ENCODE peak calls at places on chromosomes 7 and 10, in nine cellular contexts. One of them, this sample, is unnamed.

GRCh38 chr10:132915411-132915810 is 27.0 kb downstream of the CFAP46 start:
- DNase-seq in A549: no peak
- DNase-seq in ovary: peak
- DNase-seq in sigmoid colon: peak
- DNase-seq in upper lobe of left lung: peak
- DNase-seq in stomach: no peak
- DNase-seq in H1: no peak
- DNase-seq in SK-N-SH: no peak
- DNase-seq in GM12878: no peak
- DNase-seq in this sample: peak

GRCh38 chr7:40315277-40315676 is 180.5 kb downstream of the SUGCT start:
- DNase-seq in A549: no peak
- DNase-seq in H1: no peak
- DNase-seq in ovary: no peak
- DNase-seq in SK-N-SH: no peak
- DNase-seq in GM12878: no peak
- DNase-seq in upper lobe of left lung: no peak
- DNase-seq in stomach: no peak
- DNase-seq in sigmoid colon: no peak
- DNase-seq in this sample: no peak

GRCh38 chr10:74373059-74373458 is 222.0 kb downstream of the ADK start:
- DNase-seq in GM12878: no peak
- DNase-seq in sigmoid colon: no peak
- DNase-seq in ovary: no peak
- DNase-seq in stomach: no peak
- DNase-seq in H1: no peak
- DNase-seq in upper lobe of left lung: no peak
- DNase-seq in A549: no peak
- DNase-seq in SK-N-SH: no peak
- DNase-seq in this sample: no peak

GRCh38 chr7:137940656-137941518 is 61.0 kb downstream of the CREB3L2 start:
- DNase-seq in GM12878: no peak
- DNase-seq in SK-N-SH: no peak
- DNase-seq in sigmoid colon: no peak
- DNase-seq in A549: no peak
- DNase-seq in H1: no peak
- DNase-seq in stomach: peak
- DNase-seq in upper lobe of left lung: no peak
- DNase-seq in ovary: no peak
- DNase-seq in this sample: peak

GRCh38 chr10:97365761-97366351 is 31.3 kb upstream of the FRAT2 start:
- DNase-seq in GM12878: no peak
- DNase-seq in sigmoid colon: no peak
- DNase-seq in ovary: no peak
- DNase-seq in H1: no peak
- DNase-seq in upper lobe of left lung: peak
- DNase-seq in SK-N-SH: no peak
- DNase-seq in A549: no peak
- DNase-seq in stomach: no peak
- DNase-seq in this sample: no peak

GRCh38 chr10:22505923-22506685 is 160.8 kb downstream of the SPAG6 start:
- DNase-seq in H1: no peak
- DNase-seq in sigmoid colon: no peak
- DNase-seq in stomach: peak
- DNase-seq in A549: no peak
- DNase-seq in ovary: no peak
- DNase-seq in GM12878: no peak
- DNase-seq in SK-N-SH: no peak
- DNase-seq in upper lobe of left lung: no peak
- DNase-seq in this sample: peak

GRCh38 chr7:142908921-142909870 is 23.7 kb upstream of the TRPV6 start:
- DNase-seq in ovary: no peak
- DNase-seq in SK-N-SH: peak
- DNase-seq in GM12878: no peak
- DNase-seq in upper lobe of left lung: peak
- DNase-seq in stomach: peak
- DNase-seq in H1: no peak
- DNase-seq in sigmoid colon: no peak
- DNase-seq in A549: peak
- DNase-seq in this sample: no peak

GRCh38 chr7:131753620-131754222 is 197.3 kb upstream of the PODXL start:
- DNase-seq in GM12878: no peak
- DNase-seq in H1: peak
- DNase-seq in A549: peak
- DNase-seq in upper lobe of left lung: no peak
- DNase-seq in SK-N-SH: peak
- DNase-seq in stomach: no peak
- DNase-seq in ovary: no peak
- DNase-seq in sigmoid colon: no peak
- DNase-seq in this sample: no peak

GRCh38 chr10:70664702-70665195 is 7.6 kb upstream of the ADAMTS14 start:
- DNase-seq in A549: no peak
- DNase-seq in ovary: no peak
- DNase-seq in sigmoid colon: peak
- DNase-seq in GM12878: no peak
- DNase-seq in stomach: no peak
- DNase-seq in upper lobe of left lung: no peak
- DNase-seq in SK-N-SH: peak
- DNase-seq in H1: no peak
- DNase-seq in this sample: no peak

GRCh38 chr7:27782849-27783248 is 42.9 kb downstream of the TAX1BP1 start:
- DNase-seq in upper lobe of left lung: no peak
- DNase-seq in ovary: no peak
- DNase-seq in SK-N-SH: no peak
- DNase-seq in sigmoid colon: no peak
- DNase-seq in H1: no peak
- DNase-seq in stomach: no peak
- DNase-seq in A549: no peak
- DNase-seq in GM12878: no peak
- DNase-seq in this sample: no peak

DNA sequence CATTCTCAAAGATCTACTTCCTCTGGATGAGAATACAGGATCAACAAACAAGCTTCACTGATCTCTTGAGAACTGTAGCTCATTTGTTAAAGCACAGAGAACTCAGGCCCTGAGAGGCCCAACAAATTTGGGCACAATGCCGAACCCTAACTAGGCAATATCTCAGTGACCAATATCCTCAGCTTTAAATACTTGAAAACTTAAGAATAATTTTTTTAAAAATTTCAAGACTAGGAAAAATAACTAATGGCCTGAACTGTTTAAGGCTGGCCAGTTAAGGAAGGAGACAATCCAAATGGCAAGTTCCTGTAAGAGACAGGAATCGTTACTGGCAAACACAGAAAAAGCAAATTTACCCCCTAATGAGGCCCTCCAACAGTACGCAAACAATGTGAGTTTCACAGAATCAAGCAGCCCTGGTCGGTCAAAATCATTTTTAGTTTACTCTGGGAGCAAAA is 39.7 kb downstream of the NT5C2 start:
- DNase-seq in sigmoid colon: no peak
- DNase-seq in H1: no peak
- DNase-seq in stomach: no peak
- DNase-seq in A549: peak
- DNase-seq in GM12878: no peak
- DNase-seq in ovary: peak
- DNase-seq in SK-N-SH: no peak
- DNase-seq in upper lobe of left lung: no peak
- DNase-seq in this sample: no peak
- H3K4me3 ChIP-seq in sigmoid colon: peak
- H3K4me3 ChIP-seq in H1: no peak
- H3K4me3 ChIP-seq in stomach: no peak
- H3K4me3 ChIP-seq in A549: peak
- H3K4me3 ChIP-seq in GM12878: no peak
- H3K4me3 ChIP-seq in ovary: peak
- H3K4me3 ChIP-seq in SK-N-SH: no peak
- H3K4me3 ChIP-seq in upper lobe of left lung: no peak
- H3K4me3 ChIP-seq in this sample: no peak

DNA sequence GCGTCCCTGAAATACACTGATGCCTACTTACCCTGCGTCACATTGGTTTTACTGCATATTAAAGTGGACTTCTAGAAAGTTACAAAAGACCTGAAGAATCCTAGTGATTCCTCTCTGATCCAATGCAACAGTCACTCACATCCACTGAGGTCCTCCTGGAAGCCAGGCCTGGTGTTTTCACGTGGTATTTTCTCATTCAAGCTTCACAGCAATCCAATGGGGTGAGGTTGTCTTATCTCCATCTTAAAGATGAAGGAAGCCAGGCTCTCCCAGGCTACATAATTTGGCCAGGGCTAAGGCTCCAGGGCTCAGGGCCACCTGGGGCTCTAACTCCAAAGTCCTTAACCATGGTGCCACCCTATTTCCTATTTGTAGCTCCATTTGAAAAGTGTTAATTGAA is 126.3 kb upstream of the SFMBT2 start:
- DNase-seq in sigmoid colon: no peak
- DNase-seq in stomach: no peak
- DNase-seq in H1: no peak
- DNase-seq in A549: no peak
- DNase-seq in ovary: no peak
- DNase-seq in upper lobe of left lung: no peak
- DNase-seq in GM12878: no peak
- DNase-seq in SK-N-SH: no peak
- DNase-seq in this sample: no peak
- TF ChIP-seq EP300 in sigmoid colon: no peak
- TF ChIP-seq EP300 in stomach: no peak
- TF ChIP-seq EP300 in H1: no peak
- TF ChIP-seq EP300 in A549: no peak
- TF ChIP-seq EP300 in ovary: no peak
- TF ChIP-seq EP300 in upper lobe of left lung: no peak
- TF ChIP-seq EP300 in GM12878: no peak
- TF ChIP-seq EP300 in SK-N-SH: no peak
- TF ChIP-seq EP300 in this sample: no peak

DNA sequence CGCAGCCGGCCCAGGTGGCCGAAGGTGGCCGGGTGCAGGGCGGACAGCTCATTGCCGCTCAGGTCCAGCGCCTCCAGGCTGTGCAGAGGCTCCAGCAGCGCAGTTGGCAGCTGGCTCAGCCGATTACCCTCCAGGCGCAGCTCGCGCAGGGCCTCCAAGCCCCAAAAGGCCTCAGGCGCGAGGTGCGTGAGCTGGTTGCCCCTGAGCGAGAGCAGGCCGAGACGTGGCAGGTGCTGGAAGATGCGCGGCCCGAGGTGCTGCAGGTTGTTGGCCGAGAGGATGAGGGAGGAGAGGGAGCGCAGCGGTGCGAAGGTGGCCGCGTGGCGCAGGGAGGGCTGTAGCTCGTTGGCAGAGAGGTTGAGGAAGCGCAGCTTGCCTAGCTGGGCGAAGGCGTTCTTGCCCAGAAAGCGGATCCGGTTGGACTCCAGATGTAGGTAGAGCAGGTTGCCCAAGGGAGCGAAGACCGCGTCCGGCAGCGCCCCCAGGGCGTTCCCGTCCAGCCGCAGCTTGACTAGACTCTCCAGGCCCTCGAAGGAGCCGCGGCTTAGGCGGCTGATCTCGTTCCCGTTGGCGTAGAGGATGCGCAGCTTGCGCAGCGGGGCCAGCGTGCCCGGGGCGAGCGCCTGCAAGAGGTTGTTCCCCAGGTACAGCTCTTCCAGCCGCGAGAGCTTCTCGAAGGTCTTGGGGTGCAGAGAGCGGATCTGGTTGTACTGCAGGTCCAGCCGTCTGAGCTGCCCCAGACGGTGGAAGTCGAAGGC is 887 bp downstream of the TRIL start:
- DNase-seq in SK-N-SH: peak
- DNase-seq in stomach: no peak
- DNase-seq in upper lobe of left lung: peak
- DNase-seq in A549: no peak
- DNase-seq in sigmoid colon: peak
- DNase-seq in ovary: peak
- DNase-seq in GM12878: no peak
- DNase-seq in H1: peak
- DNase-seq in this sample: peak
- H3K4me3 ChIP-seq in SK-N-SH: peak
- H3K4me3 ChIP-seq in stomach: peak
- H3K4me3 ChIP-seq in upper lobe of left lung: peak
- H3K4me3 ChIP-seq in A549: peak
- H3K4me3 ChIP-seq in sigmoid colon: peak
- H3K4me3 ChIP-seq in ovary: peak
- H3K4me3 ChIP-seq in GM12878: no peak
- H3K4me3 ChIP-seq in H1: peak
- H3K4me3 ChIP-seq in this sample: peak

GRCh38 chr7:18212308-18212707 is 184.7 kb upstream of the PRPS1L1 start:
- DNase-seq in ovary: no peak
- DNase-seq in SK-N-SH: no peak
- DNase-seq in upper lobe of left lung: no peak
- DNase-seq in H1: no peak
- DNase-seq in sigmoid colon: no peak
- DNase-seq in GM12878: no peak
- DNase-seq in A549: no peak
- DNase-seq in stomach: no peak
- DNase-seq in this sample: no peak
- TF ChIP-seq EP300 in ovary: no peak
- TF ChIP-seq EP300 in SK-N-SH: no peak
- TF ChIP-seq EP300 in upper lobe of left lung: no peak
- TF ChIP-seq EP300 in H1: no peak
- TF ChIP-seq EP300 in sigmoid colon: no peak
- TF ChIP-seq EP300 in GM12878: no peak
- TF ChIP-seq EP300 in A549: no peak
- TF ChIP-seq EP300 in stomach: no peak
- TF ChIP-seq EP300 in this sample: no peak

GRCh38 chr10:121392657-121393056 is 205.6 kb downstream of the FGFR2 start:
- DNase-seq in H1: no peak
- DNase-seq in SK-N-SH: no peak
- DNase-seq in stomach: no peak
- DNase-seq in A549: no peak
- DNase-seq in GM12878: no peak
- DNase-seq in ovary: no peak
- DNase-seq in sigmoid colon: no peak
- DNase-seq in upper lobe of left lung: no peak
- DNase-seq in this sample: no peak
- H3K4me3 ChIP-seq in H1: no peak
- H3K4me3 ChIP-seq in SK-N-SH: no peak
- H3K4me3 ChIP-seq in stomach: no peak
- H3K4me3 ChIP-seq in A549: no peak
- H3K4me3 ChIP-seq in GM12878: no peak
- H3K4me3 ChIP-seq in ovary: no peak
- H3K4me3 ChIP-seq in sigmoid colon: no peak
- H3K4me3 ChIP-seq in upper lobe of left lung: no peak
- H3K4me3 ChIP-seq in this sample: no peak